ENCODE peak calls at places on chromosome 13, in five cellular contexts. One of them, this sample, is unnamed.

GRCh38 chr13:112891477-112892401 is 77.3 kb upstream of the MCF2L start:
- DNase-seq in pulmonary artery endothelial cell: no peak
- DNase-seq in fibroblast of lung: no peak
- DNase-seq in activated naive CD4-positive, alpha-beta T cell treated with anti-CD3 and anti-CD28 coated beads, Interleukin-2, amount 10 ng/mL, durations not matched to agents 7 days and 5 days: no peak
- DNase-seq in substantia nigra: no peak
- DNase-seq in this sample: peak

GRCh38 chr13:98476106-98476505 is 100.8 kb downstream of the STK24 start:
- DNase-seq in pulmonary artery endothelial cell: no peak
- DNase-seq in fibroblast of lung: no peak
- DNase-seq in activated naive CD4-positive, alpha-beta T cell treated with anti-CD3 and anti-CD28 coated beads, Interleukin-2, amount 10 ng/mL, durations not matched to agents 7 days and 5 days: peak
- DNase-seq in substantia nigra: no peak
- DNase-seq in this sample: no peak

GRCh38 chr13:36725936-36726335 is 52.1 kb downstream of the SERTM1 start:
- DNase-seq in pulmonary artery endothelial cell: no peak
- DNase-seq in fibroblast of lung: no peak
- DNase-seq in activated naive CD4-positive, alpha-beta T cell treated with anti-CD3 and anti-CD28 coated beads, Interleukin-2, amount 10 ng/mL, durations not matched to agents 7 days and 5 days: no peak
- DNase-seq in substantia nigra: no peak
- DNase-seq in this sample: no peak

GRCh38 chr13:34655554-34655953 is 286.5 kb upstream of the NBEA start:
- DNase-seq in pulmonary artery endothelial cell: no peak
- DNase-seq in fibroblast of lung: no peak
- DNase-seq in activated naive CD4-positive, alpha-beta T cell treated with anti-CD3 and anti-CD28 coated beads, Interleukin-2, amount 10 ng/mL, durations not matched to agents 7 days and 5 days: no peak
- DNase-seq in substantia nigra: no peak
- DNase-seq in this sample: no peak

GRCh38 chr13:21675095-21676007 is 4.5 kb downstream of the FGF9 start:
- DNase-seq in pulmonary artery endothelial cell: no peak
- DNase-seq in fibroblast of lung: no peak
- DNase-seq in activated naive CD4-positive, alpha-beta T cell treated with anti-CD3 and anti-CD28 coated beads, Interleukin-2, amount 10 ng/mL, durations not matched to agents 7 days and 5 days: peak
- DNase-seq in substantia nigra: no peak
- DNase-seq in this sample: peak

GRCh38 chr13:39452412-39452811 is 150.6 kb downstream of the LHFPL6 start:
- DNase-seq in pulmonary artery endothelial cell: no peak
- DNase-seq in fibroblast of lung: peak
- DNase-seq in activated naive CD4-positive, alpha-beta T cell treated with anti-CD3 and anti-CD28 coated beads, Interleukin-2, amount 10 ng/mL, durations not matched to agents 7 days and 5 days: no peak
- DNase-seq in substantia nigra: no peak
- DNase-seq in this sample: no peak

GRCh38 chr13:41691276-41691675 is 233.9 kb downstream of the RGCC start:
- DNase-seq in pulmonary artery endothelial cell: no peak
- DNase-seq in fibroblast of lung: no peak
- DNase-seq in activated naive CD4-positive, alpha-beta T cell treated with anti-CD3 and anti-CD28 coated beads, Interleukin-2, amount 10 ng/mL, durations not matched to agents 7 days and 5 days: no peak
- DNase-seq in substantia nigra: no peak
- DNase-seq in this sample: no peak

GRCh38 chr13:102197193-102197592 is 204.7 kb downstream of the FGF14 start:
- DNase-seq in pulmonary artery endothelial cell: no peak
- DNase-seq in fibroblast of lung: peak
- DNase-seq in activated naive CD4-positive, alpha-beta T cell treated with anti-CD3 and anti-CD28 coated beads, Interleukin-2, amount 10 ng/mL, durations not matched to agents 7 days and 5 days: no peak
- DNase-seq in substantia nigra: no peak
- DNase-seq in this sample: no peak

GRCh38 chr13:99979453-99980200 is 2.0 kb upstream of the ZIC2 start:
- DNase-seq in pulmonary artery endothelial cell: no peak
- DNase-seq in fibroblast of lung: no peak
- DNase-seq in activated naive CD4-positive, alpha-beta T cell treated with anti-CD3 and anti-CD28 coated beads, Interleukin-2, amount 10 ng/mL, durations not matched to agents 7 days and 5 days: no peak
- DNase-seq in substantia nigra: no peak
- DNase-seq in this sample: no peak

GRCh38 chr13:95146486-95146885 is 154.8 kb downstream of the ABCC4 start:
- DNase-seq in pulmonary artery endothelial cell: no peak
- DNase-seq in fibroblast of lung: no peak
- DNase-seq in activated naive CD4-positive, alpha-beta T cell treated with anti-CD3 and anti-CD28 coated beads, Interleukin-2, amount 10 ng/mL, durations not matched to agents 7 days and 5 days: no peak
- DNase-seq in substantia nigra: no peak
- DNase-seq in this sample: no peak

GRCh38 chr13:59442946-59443345 is 720.8 kb downstream of the DIAPH3 start:
- DNase-seq in pulmonary artery endothelial cell: peak
- DNase-seq in fibroblast of lung: no peak
- DNase-seq in activated naive CD4-positive, alpha-beta T cell treated with anti-CD3 and anti-CD28 coated beads, Interleukin-2, amount 10 ng/mL, durations not matched to agents 7 days and 5 days: no peak
- DNase-seq in substantia nigra: no peak
- DNase-seq in this sample: no peak

GRCh38 chr13:109998808-109999528 is 212.6 kb upstream of the IRS2 start:
- DNase-seq in pulmonary artery endothelial cell: no peak
- DNase-seq in fibroblast of lung: peak
- DNase-seq in activated naive CD4-positive, alpha-beta T cell treated with anti-CD3 and anti-CD28 coated beads, Interleukin-2, amount 10 ng/mL, durations not matched to agents 7 days and 5 days: no peak
- DNase-seq in substantia nigra: no peak
- DNase-seq in this sample: no peak

GRCh38 chr13:44238011-44238421 is 135.6 kb upstream of the SERP2 start:
- DNase-seq in pulmonary artery endothelial cell: no peak
- DNase-seq in fibroblast of lung: peak
- DNase-seq in activated naive CD4-positive, alpha-beta T cell treated with anti-CD3 and anti-CD28 coated beads, Interleukin-2, amount 10 ng/mL, durations not matched to agents 7 days and 5 days: no peak
- DNase-seq in substantia nigra: no peak
- DNase-seq in this sample: no peak

GRCh38 chr13:23268441-23268840 is 87.7 kb downstream of the SGCG start:
- DNase-seq in pulmonary artery endothelial cell: no peak
- DNase-seq in fibroblast of lung: no peak
- DNase-seq in activated naive CD4-positive, alpha-beta T cell treated with anti-CD3 and anti-CD28 coated beads, Interleukin-2, amount 10 ng/mL, durations not matched to agents 7 days and 5 days: no peak
- DNase-seq in substantia nigra: no peak
- DNase-seq in this sample: no peak

GRCh38 chr13:21476893-21477472 is 17.9 kb upstream of the ZDHHC20 start:
- DNase-seq in pulmonary artery endothelial cell: peak
- DNase-seq in fibroblast of lung: peak
- DNase-seq in activated naive CD4-positive, alpha-beta T cell treated with anti-CD3 and anti-CD28 coated beads, Interleukin-2, amount 10 ng/mL, durations not matched to agents 7 days and 5 days: peak
- DNase-seq in substantia nigra: peak
- DNase-seq in this sample: peak

GRCh38 chr13:38662362-38662761 is 24.5 kb upstream of the FREM2 start:
- DNase-seq in pulmonary artery endothelial cell: no peak
- DNase-seq in fibroblast of lung: peak
- DNase-seq in activated naive CD4-positive, alpha-beta T cell treated with anti-CD3 and anti-CD28 coated beads, Interleukin-2, amount 10 ng/mL, durations not matched to agents 7 days and 5 days: no peak
- DNase-seq in substantia nigra: no peak
- DNase-seq in this sample: no peak

GRCh38 chr13:111177081-111177711 is 62.1 kb downstream of the ARHGEF7 start:
- DNase-seq in pulmonary artery endothelial cell: peak
- DNase-seq in fibroblast of lung: peak
- DNase-seq in activated naive CD4-positive, alpha-beta T cell treated with anti-CD3 and anti-CD28 coated beads, Interleukin-2, amount 10 ng/mL, durations not matched to agents 7 days and 5 days: peak
- DNase-seq in substantia nigra: no peak
- DNase-seq in this sample: no peak

GRCh38 chr13:26557393-26558073 is at the start of gene WASF3:
- DNase-seq in pulmonary artery endothelial cell: peak
- DNase-seq in fibroblast of lung: peak
- DNase-seq in activated naive CD4-positive, alpha-beta T cell treated with anti-CD3 and anti-CD28 coated beads, Interleukin-2, amount 10 ng/mL, durations not matched to agents 7 days and 5 days: peak
- DNase-seq in substantia nigra: peak
- DNase-seq in this sample: peak

GRCh38 chr13:93309886-93310520 is 83.4 kb downstream of the GPC6 start:
- DNase-seq in pulmonary artery endothelial cell: no peak
- DNase-seq in fibroblast of lung: peak
- DNase-seq in activated naive CD4-positive, alpha-beta T cell treated with anti-CD3 and anti-CD28 coated beads, Interleukin-2, amount 10 ng/mL, durations not matched to agents 7 days and 5 days: no peak
- DNase-seq in substantia nigra: no peak
- DNase-seq in this sample: no peak

GRCh38 chr13:34750078-34750703 is 191.9 kb upstream of the NBEA start:
- DNase-seq in pulmonary artery endothelial cell: no peak
- DNase-seq in fibroblast of lung: peak
- DNase-seq in activated naive CD4-positive, alpha-beta T cell treated with anti-CD3 and anti-CD28 coated beads, Interleukin-2, amount 10 ng/mL, durations not matched to agents 7 days and 5 days: no peak
- DNase-seq in substantia nigra: no peak
- DNase-seq in this sample: no peak